ENCODE peak calls at places on chromosomes 3 and 15, in six cellular contexts. S is EL, A is NCI-H345, W is GM23338, R is Panc1, M is GF-D8. T is an unnamed sample.

GRCh38 chr3:139772539-139773500 is 95.0 kb upstream of the NMNAT3 start:
- DNase-seq in M (no peak), S (peak), W (no peak), R (no peak), A (no peak), T (no peak)

GRCh38 chr3:185397676-185398075 is 34.7 kb downstream of the MAP3K13 start:
- DNase-seq in A (no peak), W (no peak), S (no peak), M (no peak), R (no peak), T (peak)

GRCh38 chr3:160804762-160805161 is 48.7 kb downstream of the PPM1L start:
- DNase-seq in M (no peak), S (peak), A (no peak), R (no peak), W (peak), T (no peak)

GRCh38 chr3:38112378-38112761 is 24.6 kb downstream of the ACAA1 start:
- DNase-seq in R (no peak), W (no peak), A (no peak), M (no peak), S (no peak), T (no peak)

GRCh38 chr3:141680620-141681389 is 57.3 kb upstream of the RNF7 start:
- DNase-seq in W (peak), A (peak), S (peak), R (no peak), M (no peak), T (peak)

GRCh38 chr15:67091073-67091965 is 25.9 kb downstream of the SMAD3 start:
- DNase-seq in A (no peak), R (no peak), W (no peak), S (peak), M (peak), T (no peak)

GRCh38 chr15:61383421-61383820 is 154.3 kb upstream of the RORA start:
- DNase-seq in W (no peak), A (no peak), S (peak), M (no peak), R (no peak), T (no peak)

GRCh38 chr15:29911705-29912104 is 89.4 kb upstream of the TJP1 start:
- DNase-seq in W (no peak), M (no peak), A (no peak), S (no peak), R (no peak), T (no peak)

GRCh38 chr3:183548262-183548769 is 7.2 kb downstream of the KLHL6 start:
- DNase-seq in S (peak), R (no peak), A (no peak), W (peak), M (no peak), T (peak)

GRCh38 chr15:40282144-40282869 is 557 bp downstream of the ANKRD63 start:
- DNase-seq in R (no peak), W (peak), S (peak), M (no peak), A (no peak), T (peak)

GRCh38 chr15:42984534-42985034 is 64.0 kb upstream of the TTBK2 start:
- DNase-seq in W (no peak), S (no peak), M (no peak), A (no peak), R (no peak), T (no peak)

GRCh38 chr3:171134170-171134569 is 107.7 kb upstream of the SLC2A2 start:
- DNase-seq in A (no peak), M (no peak), W (no peak), R (no peak), S (peak), T (no peak)

GRCh38 chr15:31471731-31472430 is 145.2 kb downstream of the KLF13 start:
- DNase-seq in W (no peak), A (no peak), M (no peak), S (peak), R (no peak), T (no peak)

GRCh38 chr15:79849789-79850188 is 47.0 kb downstream of the MTHFS start:
- DNase-seq in W (peak), M (no peak), R (no peak), A (no peak), S (peak), T (peak)

GRCh38 chr3:8964436-8965370 is 1.4 kb upstream of the RAD18 start:
- DNase-seq in R (no peak), M (no peak), A (no peak), W (peak), S (peak), T (no peak)

GRCh38 chr15:60973637-60974415 is 255.3 kb downstream of the RORA start:
- DNase-seq in M (no peak), R (no peak), W (no peak), S (peak), A (no peak), T (peak)

GRCh38 chr3:123636431-123636841 is 51.6 kb upstream of the HACD2 start:
- DNase-seq in S (no peak), W (peak), M (no peak), A (no peak), R (no peak), T (peak)

GRCh38 chr3:197368330-197368729 is 69.9 kb upstream of the DLG1 start:
- DNase-seq in R (no peak), M (no peak), W (peak), S (no peak), A (no peak), T (no peak)

GRCh38 chr15:91790826-91791225 is 62.7 kb upstream of the SLCO3A1 start:
- DNase-seq in R (no peak), W (no peak), S (no peak), M (no peak), A (no peak), T (no peak)

GRCh38 chr15:75309711-75310110 is 26.2 kb upstream of the COMMD4 start:
- DNase-seq in R (no peak), A (no peak), W (no peak), S (no peak), M (no peak), T (no peak)

GRCh38 chr3:138381950-138382715 is 33.8 kb downstream of the MRAS start:
- DNase-seq in W (no peak), R (no peak), S (peak), M (no peak), A (no peak), T (peak)

GRCh38 chr3:20066848-20067617 is 26.8 kb downstream of the KAT2B start:
- DNase-seq in R (no peak), S (peak), A (no peak), W (no peak), M (no peak), T (no peak)

GRCh38 chr3:147328711-147329110 is 77.6 kb downstream of the ZIC4 start:
- DNase-seq in R (no peak), S (no peak), A (no peak), M (no peak), W (no peak), T (no peak)

GRCh38 chr3:14925729-14926591 is 21.4 kb upstream of the NR2C2 start:
- DNase-seq in R (peak), A (peak), W (peak), S (peak), M (no peak), T (peak)

GRCh38 chr3:17023006-17023664 is 138.4 kb downstream of the PLCL2 start:
- DNase-seq in A (no peak), M (no peak), R (no peak), W (no peak), S (peak), T (no peak)

GRCh38 chr3:3129579-3129978 is 2.8 kb downstream of the TRNT1 start:
- DNase-seq in W (no peak), M (no peak), R (no peak), A (no peak), S (no peak), T (no peak)

GRCh38 chr3:143751643-143752178 is 96.6 kb downstream of the SLC9A9 start:
- DNase-seq in R (no peak), M (no peak), W (no peak), A (no peak), S (no peak), T (no peak)

GRCh38 chr3:120855665-120856437 is 52.2 kb upstream of the STXBP5L start:
- DNase-seq in A (no peak), S (peak), M (no peak), W (peak), R (no peak), T (peak)

GRCh38 chr3:38270606-38271005 is 5.0 kb downstream of the SLC22A13 start:
- DNase-seq in R (no peak), S (peak), W (no peak), M (no peak), A (no peak), T (no peak)

GRCh38 chr3:164453695-164454094 is 624.6 kb downstream of the SI start:
- DNase-seq in S (no peak), W (no peak), A (no peak), M (no peak), R (no peak), T (no peak)

GRCh38 chr15:100335335-100335999 is 6.3 kb downstream of the ADAMTS17 start:
- DNase-seq in A (no peak), R (no peak), M (no peak), S (no peak), W (no peak), T (peak)

GRCh38 chr3:188533612-188534357 is 379.8 kb downstream of the LPP start:
- DNase-seq in S (no peak), W (no peak), R (no peak), A (no peak), M (no peak), T (peak)

GRCh38 chr15:56339594-56339993 is 25.6 kb upstream of the TEX9 start:
- DNase-seq in R (no peak), S (peak), M (no peak), W (peak), A (no peak), T (no peak)